ENCODE peak calls at places on chromosomes 3 and 15, in five cellular contexts. V is GM23338; H is colonic mucosa; W is CD8-positive, alpha-beta memory T cell; D is dorsolateral prefrontal cortex. C is an unnamed sample.

GRCh38 chr3:56985460-56986327 is 74.8 kb upstream of the SPATA12 start:
- DNase-seq in W (no peak), D (no peak), V (peak; percentile 30), H (no peak), C (no peak)

GRCh38 chr15:67832031-67832551 is 6.8 kb downstream of the SKOR1 start:
- DNase-seq in W (no peak), D (no peak), V (peak; percentile 77), H (no peak), C (no peak)

GRCh38 chr3:194107126-194107525 is 28.8 kb upstream of the HES1 start:
- DNase-seq in W (no peak), H (no peak), V (no peak), D (no peak), C (no peak)

GRCh38 chr3:70871909-70872656 is 559.6 kb upstream of the MDFIC2 start:
- DNase-seq in V (no peak), W (no peak), H (no peak), D (no peak), C (no peak)

GRCh38 chr3:181782306-181782924 is 70.7 kb downstream of the SOX2 start:
- DNase-seq in V (peak; percentile 64), W (no peak), D (no peak), H (no peak), C (no peak)

GRCh38 chr15:42576040-42576594 is 711 bp downstream of the STARD9 start:
- DNase-seq in V (no peak), H (no peak), W (no peak), D (no peak), C (no peak)

GRCh38 chr15:74626752-74627692 is 11.4 kb downstream of the CLK3 start:
- DNase-seq in V (no peak), D (no peak), H (no peak), W (peak; percentile 17), C (no peak)

GRCh38 chr3:107235923-107236315 is 141.3 kb upstream of the CCDC54 start:
- DNase-seq in H (peak; percentile 62), D (no peak), V (peak; percentile 82), W (peak; percentile 64), C (no peak)

GRCh38 chr15:83955806-83956265 is 279.7 kb upstream of the GOLGA6L4 start:
- DNase-seq in D (no peak), V (no peak), H (no peak), W (no peak), C (no peak)

GRCh38 chr3:143885803-143886427 is 37.6 kb upstream of the SLC9A9 start:
- DNase-seq in H (peak; percentile 24), V (peak; percentile 74), D (no peak), W (no peak), C (no peak)

GRCh38 chr15:37789392-37789776 is 145.1 kb upstream of the TMCO5A start:
- DNase-seq in H (no peak), V (no peak), W (no peak), D (no peak), C (no peak)

GRCh38 chr3:55650011-55650410 is 162.9 kb upstream of the WNT5A start:
- DNase-seq in W (no peak), V (no peak), H (no peak), D (no peak), C (no peak)

GRCh38 chr3:55647086-55647485 is 160.0 kb upstream of the WNT5A start:
- DNase-seq in W (no peak), V (peak; percentile 28), D (no peak), H (no peak), C (no peak)

GRCh38 chr3:55647675-55648074 is 160.6 kb upstream of the WNT5A start:
- DNase-seq in D (no peak), V (peak; percentile 29), W (no peak), H (no peak), C (no peak)

GRCh38 chr3:55649554-55649953 is 162.4 kb upstream of the WNT5A start:
- DNase-seq in D (no peak), H (no peak), V (no peak), W (no peak), C (no peak)

DNA sequence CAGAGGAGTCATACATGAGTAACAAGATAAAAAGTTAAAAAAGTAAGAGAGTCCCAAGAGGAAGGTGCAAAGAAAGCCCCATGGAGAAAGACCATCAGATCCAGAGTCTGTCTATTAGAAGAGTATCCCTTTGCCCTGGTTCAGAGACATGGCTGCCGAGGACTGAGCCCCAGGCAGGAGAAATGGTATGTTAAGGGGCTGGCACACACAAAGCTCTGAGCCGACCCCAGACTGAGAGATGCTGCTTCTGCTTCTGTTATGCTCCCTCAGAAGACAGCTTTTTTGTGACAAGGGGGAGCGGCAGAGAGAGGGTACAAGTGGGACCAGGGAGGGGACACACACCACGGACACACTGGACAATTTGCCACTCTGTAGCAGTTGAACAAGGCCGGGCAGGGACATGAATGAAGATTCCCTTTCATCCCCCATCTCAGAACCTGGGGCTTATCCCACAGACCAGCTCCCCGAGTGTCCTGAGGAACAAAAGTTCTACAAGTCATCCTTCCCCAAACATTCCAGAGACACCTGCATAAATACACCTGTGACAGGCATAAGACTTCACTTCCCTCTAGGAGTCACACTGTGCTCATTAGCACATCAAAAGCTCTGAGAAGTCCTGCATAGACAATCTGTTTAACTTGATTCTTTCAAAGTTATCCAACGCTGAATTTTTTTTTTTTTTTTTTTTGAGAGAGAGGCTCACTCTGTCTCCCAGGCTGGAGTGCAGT is 161.6 kb upstream of the WNT5A start:
- DNase-seq in H (no peak), W (no peak), D (no peak), V (peak; percentile 97), C (no peak)
- H3K4me3 ChIP-seq in H (no peak overlapping the region), W (no peak overlapping the region), D (no peak overlapping the region), V (no peak overlapping the region), C (no peak overlapping the region)

GRCh38 chr15:63256433-63256884 is 20.9 kb upstream of the APH1B start:
- DNase-seq in V (peak; percentile 86), H (no peak), W (no peak), D (no peak), C (no peak)
- H3K4me3 ChIP-seq in V (peak overlapping the region; percentile 1), H (no peak overlapping the region), W (no peak overlapping the region), D (no peak overlapping the region), C (no peak overlapping the region)

DNA sequence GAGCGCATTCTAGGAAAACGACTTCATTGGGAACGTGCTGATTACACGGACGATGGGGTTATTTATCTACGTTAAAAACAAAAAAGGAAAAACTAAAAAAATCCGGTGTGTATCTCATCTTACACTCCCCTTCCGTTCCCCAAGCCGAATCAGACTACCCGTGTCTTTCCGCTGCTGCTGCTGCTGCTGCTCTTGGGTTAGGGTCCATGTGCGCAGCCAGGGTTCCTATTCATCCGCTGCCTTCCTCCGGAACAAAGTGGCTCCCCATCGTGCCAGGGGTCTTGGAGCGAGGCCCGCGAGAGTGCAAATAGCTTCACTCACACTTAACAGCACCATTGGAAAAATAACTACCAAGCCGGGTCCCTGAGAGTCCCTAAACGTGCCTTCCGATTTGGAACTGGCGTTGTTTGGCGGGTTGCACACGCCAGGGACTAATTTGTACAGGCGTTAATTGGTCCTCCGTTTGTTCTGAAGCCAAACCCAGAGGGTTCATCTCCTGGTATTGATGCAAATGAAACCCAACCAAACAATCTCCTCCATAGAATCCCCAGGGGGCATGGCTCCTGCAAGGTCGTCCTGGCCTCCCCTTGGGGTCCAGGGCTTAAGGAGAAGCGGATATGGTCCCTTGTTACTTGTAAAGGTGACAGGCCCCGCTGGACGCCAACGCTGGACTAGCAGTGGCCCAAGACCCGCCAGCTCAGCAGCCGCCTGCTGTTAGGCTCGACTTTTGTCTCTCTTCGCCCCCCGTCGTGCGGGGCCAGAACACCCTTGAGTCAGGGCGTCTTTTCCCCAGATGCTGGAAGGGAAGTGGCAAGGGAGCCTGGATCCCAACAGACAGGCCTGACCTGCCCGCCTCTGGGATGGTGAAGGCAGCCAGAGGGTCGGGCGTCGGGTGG is 11.0 kb upstream of the ONECUT1 start:
- DNase-seq in W (no peak), V (peak; percentile 52), D (no peak), H (no peak), C (no peak)
- H3K4me3 ChIP-seq in W (no peak overlapping the region), V (peak overlapping the region; percentile 66), D (no peak overlapping the region), H (no peak overlapping the region), C (no peak overlapping the region)

GRCh38 chr15:64044315-64045105 is 1.8 kb downstream of the DAPK2 start:
- DNase-seq in D (no peak), H (peak; percentile 30), W (no peak), V (no peak), C (no peak)
- H3K4me3 ChIP-seq in D (no peak overlapping the region), H (peak overlapping the region; percentile 66), W (no peak overlapping the region), V (no peak overlapping the region), C (no peak overlapping the region)

GRCh38 chr15:62163397-62163796 is 1.7 kb downstream of the C2CD4B start:
- DNase-seq in D (no peak), W (no peak), V (no peak), H (no peak), C (no peak)

GRCh38 chr15:62165029-62165792 is at the start of gene C2CD4B:
- DNase-seq in V (peak; percentile 78), H (peak; percentile 82), W (no peak), D (no peak), C (no peak)

GRCh38 chr15:62163847-62164499 is 1.1 kb downstream of the C2CD4B start:
- DNase-seq in H (no peak), W (no peak), D (no peak), V (peak; percentile 68), C (no peak)

GRCh38 chr15:62165793-62166380 is 802 bp upstream of the C2CD4B start:
- DNase-seq in W (no peak), H (no peak), V (peak; percentile 9), D (no peak), C (no peak)

GRCh38 chr15:62164500-62165028 is 521 bp downstream of the C2CD4B start:
- DNase-seq in W (no peak), V (peak; percentile 72), D (no peak), H (no peak), C (no peak)
- H3K4me3 ChIP-seq in W (no peak overlapping the region), V (peak overlapping the region; percentile 55), D (peak overlapping the region; percentile 50), H (peak overlapping the region; percentile 41), C (no peak overlapping the region)

DNA sequence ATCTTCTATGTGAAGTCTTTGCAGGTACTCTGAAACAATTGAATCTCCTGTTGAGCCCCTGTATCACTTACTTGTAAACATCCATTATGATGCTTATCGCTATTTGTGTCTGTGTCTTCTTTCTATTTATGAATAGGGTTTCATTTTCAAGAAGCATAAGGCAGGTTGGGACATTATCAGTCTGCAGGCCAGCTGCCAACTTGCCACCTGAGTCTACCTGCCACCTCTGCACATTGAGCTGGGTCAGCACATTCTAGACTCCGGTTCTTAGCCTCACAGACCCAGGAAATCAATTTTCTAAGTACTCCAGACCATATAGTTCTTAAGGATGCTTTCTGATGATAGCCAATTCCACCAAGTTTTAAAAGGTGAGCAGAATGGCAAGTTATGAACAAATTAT is 105.7 kb upstream of the MCTP2 start:
- DNase-seq in V (no peak), H (no peak), W (no peak), D (no peak), C (no peak)
- H3K4me3 ChIP-seq in V (no peak overlapping the region), H (no peak overlapping the region), W (no peak overlapping the region), D (no peak overlapping the region), C (no peak overlapping the region)

GRCh38 chr3:117238805-117239204 is 529.2 kb downstream of the TUSC7 start:
- DNase-seq in V (peak; percentile 34), D (no peak), W (no peak), H (no peak), C (no peak)
- H3K4me3 ChIP-seq in V (no peak overlapping the region), D (no peak overlapping the region), W (no peak overlapping the region), H (no peak overlapping the region), C (no peak overlapping the region)

C was measured in aorta.